ENCODE peak calls at places on chromosomes 3 and 15, in ten cellular contexts. S, H, I, U, E, J, X, Z, F and P are unnamed samples.

GRCh38 chr3:67640023-67640660 is 14.3 kb downstream of the SUCLG2 start:
- DNase-seq in S (no peak), H (peak; percentile 12), I (no peak), U (peak; percentile 60), E (no peak), J (no peak), X (no peak), Z (no peak), F (peak; percentile 67), P (no peak)

GRCh38 chr15:57333487-57333886 is 42.8 kb upstream of the CGNL1 start:
- DNase-seq in S (no peak), H (no peak), I (no peak), U (no peak), E (no peak), J (no peak), X (no peak), Z (no peak), F (peak; percentile 30), P (no peak)

GRCh38 chr3:1404270-1404669 is 311.4 kb downstream of the CNTN6 start:
- DNase-seq in S (peak; percentile 46), H (no peak), I (no peak), U (peak; percentile 1), E (peak; percentile 36), J (peak; percentile 40), X (peak; percentile 32), Z (no peak), F (no peak), P (peak; percentile 5)

GRCh38 chr3:177777699-177778098 is 580.4 kb upstream of the TBL1XR1 start:
- DNase-seq in S (peak; percentile 75), H (peak; percentile 67), I (no peak), U (peak; percentile 53), E (peak; percentile 15), J (peak; percentile 61), X (peak; percentile 44), Z (peak; percentile 71), F (peak; percentile 56), P (peak; percentile 67)

GRCh38 chr3:109336272-109336957 is 931 bp downstream of the DPPA4 start:
- DNase-seq in S (no peak), H (peak; percentile 64), I (peak; percentile 58), U (peak; percentile 54), E (no peak), J (peak; percentile 21), X (peak; percentile 26), Z (no peak), F (peak; percentile 7), P (no peak)

GRCh38 chr15:88090406-88091085 is 166.0 kb downstream of the NTRK3 start:
- DNase-seq in S (no peak), H (no peak), I (no peak), U (no peak), E (no peak), J (no peak), X (no peak), Z (no peak), F (no peak), P (peak; percentile 31)

GRCh38 chr3:27985369-27986035 is 255.9 kb upstream of the CMC1 start:
- DNase-seq in S (no peak), H (peak; percentile 11), I (no peak), U (peak; percentile 74), E (no peak), J (no peak), X (no peak), Z (no peak), F (no peak), P (no peak)

GRCh38 chr3:33441322-33441976 is 1.2 kb upstream of the UBP1 start:
- DNase-seq in S (no peak), H (no peak), I (no peak), U (no peak), E (no peak), J (no peak), X (peak; percentile 70), Z (no peak), F (no peak), P (no peak)

GRCh38 chr15:75044258-75044878 is 21.0 kb downstream of the PPCDC start:
- DNase-seq in S (no peak), H (no peak), I (no peak), U (no peak), E (no peak), J (no peak), X (no peak), Z (no peak), F (no peak), P (no peak)

GRCh38 chr3:105598047-105598796 is 231.5 kb downstream of the ALCAM start:
- DNase-seq in S (no peak), H (peak; percentile 88), I (no peak), U (peak; percentile 90), E (no peak), J (no peak), X (no peak), Z (no peak), F (peak; percentile 96), P (no peak)

GRCh38 chr3:123476967-123477750 is 28.3 kb upstream of the ADCY5 start:
- DNase-seq in S (no peak), H (no peak), I (no peak), U (no peak), E (no peak), J (no peak), X (no peak), Z (no peak), F (no peak), P (no peak)

GRCh38 chr3:113111308-113111707 is 100.0 kb upstream of the BOC start:
- DNase-seq in S (no peak), H (no peak), I (no peak), U (no peak), E (no peak), J (no peak), X (no peak), Z (no peak), F (peak; percentile 42), P (no peak)

GRCh38 chr3:115554496-115554826 is 68.8 kb upstream of the GAP43 start:
- DNase-seq in S (no peak), H (no peak), I (no peak), U (no peak), E (no peak), J (no peak), X (no peak), Z (no peak), F (no peak), P (no peak)

GRCh38 chr3:170814822-170815221 is 55.2 kb downstream of the RPL22L1 start:
- DNase-seq in S (no peak), H (no peak), I (no peak), U (no peak), E (no peak), J (no peak), X (no peak), Z (no peak), F (no peak), P (no peak)

GRCh38 chr3:170811928-170812591 is 57.9 kb downstream of the RPL22L1 start:
- DNase-seq in S (peak; percentile 73), H (peak; percentile 90), I (peak; percentile 64), U (peak; percentile 78), E (peak; percentile 77), J (peak; percentile 64), X (peak; percentile 77), Z (peak; percentile 56), F (peak; percentile 78), P (peak; percentile 79)

GRCh38 chr3:170811515-170811914 is 58.5 kb downstream of the RPL22L1 start:
- DNase-seq in S (no peak), H (peak; percentile 47), I (no peak), U (peak; percentile 62), E (no peak), J (no peak), X (no peak), Z (no peak), F (peak; percentile 60), P (no peak)

GRCh38 chr3:170815340-170815739 is 54.7 kb downstream of the RPL22L1 start:
- DNase-seq in S (peak; percentile 62), H (no peak), I (no peak), U (no peak), E (no peak), J (peak; percentile 58), X (no peak), Z (no peak), F (no peak), P (peak; percentile 53)

DNA sequence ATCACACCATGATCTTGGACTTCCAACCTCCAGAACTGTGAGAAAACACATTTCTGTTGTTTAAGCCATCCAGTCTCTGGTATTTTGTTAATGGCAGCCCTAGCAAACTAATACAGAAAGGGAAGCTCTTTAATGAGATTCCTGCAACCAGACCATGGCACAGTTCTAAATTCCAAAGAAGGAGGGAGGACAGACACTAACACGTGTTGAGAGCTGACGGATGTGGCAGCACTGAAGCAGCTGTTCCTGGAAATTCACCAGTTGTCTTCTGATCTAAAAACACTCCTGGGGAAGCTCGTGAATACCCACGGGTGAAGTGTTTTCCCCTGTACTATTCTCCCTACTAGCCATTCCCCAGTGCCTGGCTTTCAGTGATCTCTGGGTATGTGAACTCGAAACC is 56.7 kb downstream of the RPL22L1 start:
- DNase-seq in S (no peak), H (no peak), I (no peak), U (no peak), E (no peak), J (no peak), X (no peak), Z (no peak), F (no peak), P (no peak)
- H3K4me1 ChIP-seq in S (peaks cover 21% of the 10 kb centered on the region), H (peaks cover 16% of the 10 kb centered on the region), I (no peaks in the 10 kb centered on the region), U (peaks cover 38% of the 10 kb centered on the region), E (no peaks in the 10 kb centered on the region), J (peaks cover 9% of the 10 kb centered on the region), X (no peaks in the 10 kb centered on the region), Z (no peaks in the 10 kb centered on the region), F (peaks cover 6% of the 10 kb centered on the region), P (no peaks in the 10 kb centered on the region)

GRCh38 chr15:20407553-20407952 is 134.0 kb downstream of the GOLGA6L6 start:
- DNase-seq in S (no peak), H (no peak), I (no peak), U (no peak), E (no peak), J (no peak), X (no peak), Z (no peak), F (no peak), P (no peak)
- H3K9me3 ChIP-seq in S (no peaks in the 10 kb centered on the region), H (no peaks in the 10 kb centered on the region), I (peaks cover 4% of the 10 kb centered on the region), U (peaks cover 11% of the 10 kb centered on the region), E (no peaks in the 10 kb centered on the region), J (no peaks in the 10 kb centered on the region), X (no peaks in the 10 kb centered on the region), Z (peaks cover 5% of the 10 kb centered on the region), F (peaks cover 18% of the 10 kb centered on the region), P (no peaks in the 10 kb centered on the region)

GRCh38 chr15:90029024-90029423 is 27.9 kb downstream of the ZNF710 start:
- DNase-seq in S (peak; percentile 65), H (no peak), I (no peak), U (no peak), E (no peak), J (peak; percentile 12), X (no peak), Z (no peak), F (no peak), P (peak; percentile 58)
- H3K4me1 ChIP-seq in S (peaks cover 84% of the 10 kb centered on the region), H (peaks cover under 1% of the 10 kb centered on the region), I (no peaks in the 10 kb centered on the region), U (peaks cover 12% of the 10 kb centered on the region), E (peaks cover 2% of the 10 kb centered on the region), J (peaks cover 67% of the 10 kb centered on the region), X (peaks cover 7% of the 10 kb centered on the region), Z (peaks cover 9% of the 10 kb centered on the region), F (peaks cover 11% of the 10 kb centered on the region), P (peaks cover 23% of the 10 kb centered on the region)

GRCh38 chr15:24986653-24987052 is 31.9 kb downstream of the SNRPN start:
- DNase-seq in S (no peak), H (no peak), I (no peak), U (no peak), E (no peak), J (no peak), X (no peak), Z (no peak), F (no peak), P (no peak)
- H3K9me3 ChIP-seq in S (peaks cover 6% of the 10 kb centered on the region), H (no peaks in the 10 kb centered on the region), I (peaks cover 4% of the 10 kb centered on the region), U (no peaks in the 10 kb centered on the region), E (no peaks in the 10 kb centered on the region), J (peaks cover 37% of the 10 kb centered on the region), X (no peaks in the 10 kb centered on the region), Z (peaks cover 20% of the 10 kb centered on the region), F (no peaks in the 10 kb centered on the region), P (no peaks in the 10 kb centered on the region)

GRCh38 chr15:31230630-31231485 is 95.8 kb upstream of the KLF13 start:
- DNase-seq in S (no peak), H (no peak), I (no peak), U (no peak), E (no peak), J (no peak), X (no peak), Z (no peak), F (no peak), P (no peak)
- H3K4me1 ChIP-seq in S (peaks cover 25% of the 10 kb centered on the region), H (peaks cover 2% of the 10 kb centered on the region), I (no peaks in the 10 kb centered on the region), U (peaks cover 2% of the 10 kb centered on the region), E (no peaks in the 10 kb centered on the region), J (peaks cover 9% of the 10 kb centered on the region), X (no peaks in the 10 kb centered on the region), Z (peaks cover 4% of the 10 kb centered on the region), F (peaks cover 3% of the 10 kb centered on the region), P (no peaks in the 10 kb centered on the region)